ENCODE peak calls at places on chromosomes 3 and 15, in nine cellular contexts. Y, G, E, H, B, F, J, O and C are unnamed samples. For H3K27me3, the result is how much of the 10 kb centered on the place peaks cover.

GRCh38 chr3:39278616-39278935 is 1.3 kb downstream of the CX3CR1 start:
- DNase-seq in O (no peak), G (no peak), Y (no peak), F (no peak), E (no peak), J (no peak), B (no peak), H (no peak), C (no peak)

GRCh38 chr3:57151021-57151449 is 14.1 kb downstream of the IL17RD start:
- DNase-seq in E (no peak), O (no peak), H (no peak), Y (no peak), F (no peak), J (no peak), G (peak), B (peak), C (no peak)

GRCh38 chr3:98734737-98735136 is 28.4 kb upstream of the ST3GAL6 start:
- DNase-seq in G (no peak), O (no peak), H (no peak), F (no peak), Y (no peak), E (no peak), J (no peak), B (peak), C (no peak)

GRCh38 chr3:70833510-70833835 is 521.0 kb upstream of the MDFIC2 start:
- DNase-seq in H (no peak), B (peak), F (no peak), G (no peak), Y (no peak), J (no peak), E (no peak), O (no peak), C (no peak)

GRCh38 chr15:66573719-66574641 is 8.2 kb upstream of the LCTL start:
- DNase-seq in H (no peak), O (no peak), B (peak), Y (no peak), F (peak), E (no peak), J (no peak), G (peak), C (no peak)

GRCh38 chr3:121629601-121630000 is 31.1 kb downstream of the HCLS1 start:
- DNase-seq in O (no peak), G (no peak), J (peak), E (no peak), F (no peak), H (peak), Y (peak), B (no peak), C (no peak)

GRCh38 chr3:193665370-193665989 is 72.5 kb downstream of the OPA1 start:
- DNase-seq in O (no peak), E (no peak), F (peak), B (peak), H (no peak), Y (no peak), J (peak), G (peak), C (no peak)

GRCh38 chr15:68896178-68896577 is 34.1 kb upstream of the SPESP1 start:
- DNase-seq in H (no peak), G (no peak), Y (no peak), F (no peak), J (no peak), E (no peak), B (no peak), O (no peak), C (no peak)

GRCh38 chr3:129040579-129041300 is 19.8 kb upstream of the GP9 start:
- DNase-seq in F (no peak), G (no peak), H (no peak), J (no peak), O (no peak), Y (peak), E (peak), B (no peak), C (no peak)

GRCh38 chr15:28904541-28905303 is 18.9 kb downstream of the APBA2 start:
- DNase-seq in G (no peak), F (no peak), O (peak), J (no peak), E (peak), Y (no peak), H (no peak), B (no peak), C (no peak)

GRCh38 chr3:138942861-138943623 is 3.9 kb downstream of the FOXL2 start:
- DNase-seq in O (no peak), Y (no peak), H (no peak), E (no peak), J (no peak), B (no peak), F (no peak), G (no peak), C (no peak)

GRCh38 chr3:138939563-138940241 is 7.2 kb downstream of the FOXL2 start:
- DNase-seq in E (peak), J (no peak), B (no peak), H (no peak), Y (no peak), O (no peak), F (no peak), G (no peak), C (no peak)

GRCh38 chr3:138942271-138942670 is 4.7 kb downstream of the FOXL2 start:
- DNase-seq in J (no peak), F (no peak), G (no peak), B (no peak), H (no peak), E (peak), Y (no peak), O (no peak), C (no peak)

GRCh38 chr3:138940446-138940845 is 6.5 kb downstream of the FOXL2 start:
- DNase-seq in Y (no peak), E (peak), H (no peak), O (no peak), J (no peak), G (no peak), F (no peak), B (no peak), C (no peak)

DNA sequence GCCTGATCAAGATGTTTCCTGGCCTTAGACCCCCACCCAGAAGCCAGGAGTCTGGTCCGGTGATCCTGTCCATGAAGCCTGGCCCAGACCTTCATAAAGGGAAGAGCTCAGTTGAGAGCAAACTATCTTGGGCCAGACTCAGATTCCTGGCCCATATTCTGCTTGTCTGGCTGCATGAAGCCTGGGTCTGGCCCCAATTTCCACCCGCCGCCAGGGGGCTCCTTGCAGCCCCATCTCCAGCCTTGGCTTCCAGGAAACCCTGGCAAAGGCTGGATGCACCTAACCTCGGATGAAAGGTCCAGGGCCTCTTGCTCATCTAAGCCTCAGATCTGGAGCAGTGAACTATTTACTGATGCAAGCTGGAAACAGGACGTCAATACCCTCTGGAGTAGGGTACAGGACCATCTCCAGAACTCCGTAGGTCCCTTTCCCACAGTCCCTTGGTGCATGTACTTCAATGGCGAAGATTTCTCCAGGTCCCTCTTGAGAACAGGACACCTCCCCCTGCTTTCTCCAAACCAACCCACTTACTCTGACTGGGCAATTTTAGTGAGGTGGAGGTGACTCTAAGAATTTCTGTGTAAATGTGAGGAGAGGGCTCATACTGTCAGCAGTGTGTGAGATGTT is 5.6 kb downstream of the FOXL2 start:
- DNase-seq in B (peak), J (peak), F (peak), H (no peak), O (no peak), E (peak), Y (no peak), G (peak), C (no peak)
- H3K27me3 ChIP-seq in B (half or more), J (half or more), F (half or more), H (half or more), O (half or more), E (half or more), Y (half or more), G (half or more), C (under half)

GRCh38 chr15:91946914-91947313 is 93.4 kb downstream of the SLCO3A1 start:
- DNase-seq in O (no peak), J (no peak), B (no peak), H (peak), E (no peak), Y (no peak), F (no peak), G (no peak), C (no peak)
- H3K27ac ChIP-seq in O (peak), J (peak), B (no peak), H (peak), E (no peak), Y (peak), F (no peak), G (no peak), C (peak)

GRCh38 chr3:154782151-154782550 is 298.0 kb upstream of the MME start:
- DNase-seq in J (no peak), G (peak), E (no peak), Y (no peak), F (no peak), O (no peak), B (no peak), H (no peak), C (no peak)
- TF ChIP-seq CTCF in J (no peak), G (no peak), E (no peak), Y (no peak), F (no peak), O (no peak), B (no peak), H (no peak), C (no peak)

DNA sequence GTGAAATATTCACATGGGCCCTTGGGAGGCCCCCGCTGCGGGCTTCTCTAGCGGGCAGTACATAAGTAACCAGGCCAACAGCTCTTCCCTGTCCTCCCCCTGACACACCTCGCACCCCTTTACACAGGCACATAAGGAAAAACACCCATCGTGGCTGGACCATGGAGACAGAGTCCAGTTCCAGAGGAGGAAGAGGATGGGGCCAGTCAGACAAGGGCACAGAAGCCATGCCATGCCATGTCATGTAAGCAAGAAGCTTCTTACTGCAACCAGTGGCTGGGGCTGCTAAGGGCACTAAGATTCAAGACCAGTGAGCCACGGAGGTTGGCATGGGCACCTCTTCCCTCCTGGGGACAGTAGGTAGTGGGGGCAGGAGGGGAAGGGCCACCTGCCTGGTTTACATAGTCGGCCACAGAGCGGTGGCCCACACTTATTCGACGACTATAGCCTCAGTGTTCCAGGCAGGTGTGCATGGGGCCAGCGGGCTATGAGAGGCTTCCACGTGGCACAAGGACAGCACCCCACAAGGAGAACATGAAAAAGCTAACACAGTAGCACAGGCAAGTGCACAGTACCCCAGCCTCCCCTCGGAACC is 5.7 kb upstream of the CYP11A1 start:
- DNase-seq in O (no peak), H (no peak), G (no peak), F (no peak), Y (no peak), E (no peak), J (no peak), B (no peak), C (no peak)
- H3K27me3 ChIP-seq in O (under half), H (under half), G (under half), F (under half), Y (under half), E (under half), J (under half), B (under half), C (under half)

GRCh38 chr15:90633361-90633760 is 83.8 kb upstream of the BLM start:
- DNase-seq in J (no peak), B (no peak), F (no peak), G (no peak), E (peak), Y (no peak), H (no peak), O (no peak), C (no peak)
- H3K27ac ChIP-seq in J (no peak), B (no peak), F (no peak), G (no peak), E (no peak), Y (no peak), H (no peak), O (no peak), C (no peak)

GRCh38 chr3:120420360-120420759 is 30.4 kb downstream of the FSTL1 start:
- DNase-seq in O (no peak), J (no peak), E (no peak), F (no peak), B (no peak), Y (no peak), H (no peak), G (no peak), C (no peak)

GRCh38 chr3:120423432-120423831 is 27.4 kb downstream of the FSTL1 start:
- DNase-seq in J (no peak), F (no peak), G (no peak), H (no peak), O (no peak), Y (no peak), B (no peak), E (no peak), C (no peak)

GRCh38 chr3:120418866-120419490 is 31.8 kb downstream of the FSTL1 start:
- DNase-seq in E (no peak), B (no peak), J (peak), O (peak), G (no peak), F (no peak), H (peak), Y (peak), C (peak)

GRCh38 chr3:120419797-120420196 is 31.0 kb downstream of the FSTL1 start:
- DNase-seq in E (no peak), O (no peak), B (peak), F (no peak), G (no peak), J (peak), Y (peak), H (peak), C (no peak)

DNA sequence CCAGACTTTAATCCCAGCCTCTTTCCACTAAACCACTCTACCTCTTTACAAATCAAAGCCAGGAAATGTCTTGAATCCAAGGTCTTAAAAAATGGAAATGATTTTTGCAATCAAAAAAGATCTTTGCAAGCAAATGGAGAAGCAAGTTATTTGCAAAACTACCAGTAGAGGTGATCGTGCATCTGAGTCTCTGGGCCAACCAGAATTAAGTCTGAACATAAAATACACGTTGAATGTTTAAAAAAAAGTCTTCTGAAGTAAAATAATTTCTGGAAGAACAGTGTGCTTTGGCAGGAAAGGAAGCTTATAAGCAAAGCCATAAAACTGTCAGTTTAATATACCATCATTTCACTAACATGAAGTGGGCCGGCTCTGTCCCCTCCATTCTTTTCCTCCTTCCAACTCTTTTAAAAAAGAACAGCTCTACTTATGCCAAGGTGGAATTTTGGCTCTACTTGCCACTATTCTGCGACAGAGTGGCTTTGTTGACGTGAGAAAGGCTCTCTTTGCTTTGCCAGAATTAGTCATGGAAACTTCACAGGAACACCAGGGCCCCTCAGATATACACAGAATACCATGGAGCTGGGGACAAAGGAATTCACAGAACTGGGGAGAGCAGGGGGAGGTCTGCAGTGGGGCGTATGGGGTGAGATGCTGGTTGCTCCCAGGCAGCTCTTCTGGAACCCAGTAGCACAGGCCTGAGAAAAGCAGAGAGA is 29.8 kb downstream of the FSTL1 start:
- DNase-seq in E (peak), G (peak), J (peak), F (no peak), O (no peak), B (peak), H (peak), Y (no peak), C (no peak)
- TF ChIP-seq CTCF in E (peak), G (peak), J (peak), F (peak), O (no peak), B (peak), H (peak), Y (no peak), C (peak)

GRCh38 chr15:38626443-38627050 is 61.9 kb upstream of the RASGRP1 start:
- DNase-seq in O (no peak), G (no peak), J (no peak), E (no peak), F (no peak), Y (no peak), B (no peak), H (no peak), C (no peak)

GRCh38 chr15:38625886-38626285 is 61.3 kb upstream of the RASGRP1 start:
- DNase-seq in J (no peak), E (no peak), Y (no peak), F (no peak), G (no peak), O (no peak), B (no peak), H (no peak), C (no peak)

GRCh38 chr15:38623744-38624143 is 59.1 kb upstream of the RASGRP1 start:
- DNase-seq in G (no peak), H (peak), Y (peak), O (no peak), J (no peak), F (no peak), B (no peak), E (no peak), C (no peak)

GRCh38 chr15:38622908-38623307 is 58.3 kb upstream of the RASGRP1 start:
- DNase-seq in F (no peak), E (no peak), G (no peak), J (no peak), O (no peak), H (no peak), B (no peak), Y (no peak), C (no peak)

GRCh38 chr15:38624248-38625214 is 59.9 kb upstream of the RASGRP1 start:
- DNase-seq in F (no peak), G (no peak), B (no peak), Y (no peak), J (no peak), E (no peak), H (no peak), O (no peak), C (no peak)
- H3K27me3 ChIP-seq in F (under half), G (half or more), B (under half), Y (under half), J (under half), E (under half), H (under half), O (under half), C (under half)

GRCh38 chr15:35078221-35078915 is 6.7 kb downstream of the NANOGP8 start:
- DNase-seq in F (peak), E (no peak), G (peak), H (no peak), B (peak), O (no peak), J (peak), Y (no peak), C (no peak)

GRCh38 chr15:35080226-35080625 is 4.9 kb downstream of the NANOGP8 start:
- DNase-seq in J (no peak), E (no peak), G (peak), F (no peak), H (no peak), O (no peak), Y (no peak), B (peak), C (no peak)
- H3K27ac ChIP-seq in J (no peak), E (no peak), G (peak), F (no peak), H (no peak), O (no peak), Y (no peak), B (no peak), C (no peak)

GRCh38 chr3:145767909-145768308 is 393.1 kb downstream of the PLOD2 start:
- DNase-seq in Y (no peak), H (no peak), O (no peak), G (no peak), E (no peak), B (peak), J (no peak), F (no peak), C (no peak)
- TF ChIP-seq CTCF in Y (peak), H (peak), O (peak), G (peak), E (no peak), B (no peak), J (peak), F (peak), C (no peak)